ENCODE peak calls at places on chromosome 12, in five cellular contexts. G is activated gamma-delta T cell treated with Interleukin-2 at 50 U/mL for 16 hours; A is NCI-H1092; B is CD8-positive, alpha-beta memory T cell; L is NCI-H446 treated with DMSO at 0.1 percent for 48 hours. C is an unnamed sample.

GRCh38 chr12:2557589-2557988 is 237.2 kb upstream of the FKBP4 start:
- DNase-seq in G (no peak), A (no peak), B (no peak), L (no peak), C (no peak)

GRCh38 chr12:41189395-41190251 is 1.5 kb downstream of the PDZRN4 start:
- DNase-seq in G (no peak), A (no peak), B (no peak), L (no peak), C (no peak)

GRCh38 chr12:106064622-106065021 is 74.1 kb downstream of the NUAK1 start:
- DNase-seq in G (no peak), A (no peak), B (no peak), L (no peak), C (no peak)

GRCh38 chr12:124005736-124006581 is 32.9 kb downstream of the ZNF664 start:
- DNase-seq in G (no peak), A (no peak), B (peak), L (no peak), C (no peak)

GRCh38 chr12:117189725-117190209 is 503 bp downstream of the FBXO21 start:
- DNase-seq in G (peak), A (peak), B (no peak), L (no peak), C (no peak)

GRCh38 chr12:78645956-78646355 is 218.6 kb upstream of the SYT1 start:
- DNase-seq in G (no peak), A (no peak), B (no peak), L (no peak), C (no peak)

GRCh38 chr12:10466311-10466710 is 13.1 kb upstream of the KLRC1 start:
- DNase-seq in G (no peak), A (no peak), B (no peak), L (no peak), C (no peak)

GRCh38 chr12:75479963-75480461 is 543 bp upstream of the GLIPR1 start:
- DNase-seq in G (no peak), A (no peak), B (no peak), L (no peak), C (no peak)

GRCh38 chr12:7144414-7145120 is 14.4 kb downstream of the CLSTN3 start:
- DNase-seq in G (no peak), A (no peak), B (peak), L (peak), C (no peak)

GRCh38 chr12:106284294-106285105 is 18.0 kb upstream of the TCP11L2 start:
- DNase-seq in G (no peak), A (no peak), B (no peak), L (peak), C (no peak)

GRCh38 chr12:119180380-119181040 is 1.8 kb downstream of the HSPB8 start:
- DNase-seq in G (no peak), A (no peak), B (no peak), L (no peak), C (no peak)

GRCh38 chr12:92136883-92137582 is 8.6 kb downstream of the BTG1 start:
- DNase-seq in G (no peak), A (no peak), B (peak), L (no peak), C (no peak)

GRCh38 chr12:81465881-81466280 is 293.3 kb downstream of the PPFIA2 start:
- DNase-seq in G (no peak), A (no peak), B (no peak), L (peak), C (no peak)

GRCh38 chr12:45688188-45688587 is 41.3 kb upstream of the ARID2 start:
- DNase-seq in G (no peak), A (no peak), B (no peak), L (no peak), C (no peak)

GRCh38 chr12:109710279-109710746 is 3.3 kb upstream of the FAM222A start:
- DNase-seq in G (no peak), A (no peak), B (no peak), L (no peak), C (no peak)

GRCh38 chr12:9378430-9378835 is 170.2 kb upstream of the PZP start:
- DNase-seq in G (no peak), A (peak), B (no peak), L (no peak), C (no peak)

GRCh38 chr12:52349196-52349595 is 18.1 kb downstream of the KRT85 start:
- DNase-seq in G (no peak), A (no peak), B (no peak), L (no peak), C (no peak)

GRCh38 chr12:28550757-28551381 is 360.6 kb downstream of the CCDC91 start:
- DNase-seq in G (no peak), A (no peak), B (no peak), L (no peak), C (no peak)

GRCh38 chr12:121543786-121544185 is 37.0 kb downstream of the KDM2B start:
- DNase-seq in G (no peak), A (no peak), B (no peak), L (no peak), C (no peak)

GRCh38 chr12:97940629-97941028 is 478.0 kb downstream of the RMST start:
- DNase-seq in G (no peak), A (no peak), B (no peak), L (no peak), C (no peak)

GRCh38 chr12:3661028-3661427 is 91.9 kb downstream of the CRACR2A start:
- DNase-seq in G (no peak), A (no peak), B (no peak), L (no peak), C (no peak)

GRCh38 chr12:3252416-3252815 is 175.2 kb downstream of the TSPAN9 start:
- DNase-seq in G (no peak), A (peak), B (no peak), L (peak), C (no peak)

GRCh38 chr12:109458771-109459208 is 18.3 kb downstream of the KCTD10 start:
- DNase-seq in G (no peak), A (no peak), B (no peak), L (no peak), C (no peak)

GRCh38 chr12:3755898-3756297 is 3.0 kb upstream of the CRACR2A start:
- DNase-seq in G (no peak), A (no peak), B (no peak), L (no peak), C (no peak)

GRCh38 chr12:64549108-64549507 is 61.2 kb upstream of the RASSF3 start:
- DNase-seq in G (no peak), A (no peak), B (no peak), L (no peak), C (no peak)

GRCh38 chr12:6215932-6216494 is 15.8 kb downstream of the CD9 start:
- DNase-seq in G (no peak), A (no peak), B (no peak), L (peak), C (no peak)

GRCh38 chr12:41645624-41646023 is 457.5 kb downstream of the PDZRN4 start:
- DNase-seq in G (no peak), A (no peak), B (no peak), L (no peak), C (no peak)

GRCh38 chr12:127257366-127257935 is 1009.5 kb upstream of the TMEM132C start:
- DNase-seq in G (no peak), A (no peak), B (no peak), L (no peak), C (no peak)

GRCh38 chr12:50257226-50258166 is 25.8 kb downstream of the LIMA1 start:
- DNase-seq in G (no peak), A (no peak), B (no peak), L (no peak), C (no peak)

C was measured in cortex of kidney.